ENCODE peak calls at places on chromosomes 2 and 18, in seven cellular contexts. B, U, Q, S, X, G and Z are unnamed samples.

GRCh38 chr2:62071126-62071598 is 124.8 kb upstream of the B3GNT2 start:
- DNase-seq in B (peak), U (no peak), Q (no peak), S (no peak), X (peak), G (peak), Z (no peak)

GRCh38 chr18:74533666-74534065 is 634 bp upstream of the CNDP1 start:
- DNase-seq in B (no peak), U (no peak), Q (no peak), S (no peak), X (no peak), G (no peak), Z (no peak)

GRCh38 chr2:145764631-145765030 is 1244.7 kb upstream of the ZEB2 start:
- DNase-seq in B (no peak), U (peak), Q (peak), S (no peak), X (no peak), G (peak), Z (no peak)

GRCh38 chr18:55340998-55341397 is 247.0 kb downstream of the TCF4 start:
- DNase-seq in B (no peak), U (no peak), Q (no peak), S (no peak), X (no peak), G (no peak), Z (no peak)

GRCh38 chr2:172394008-172394407 is 33.4 kb upstream of the ITGA6 start:
- DNase-seq in B (peak), U (no peak), Q (no peak), S (no peak), X (no peak), G (no peak), Z (no peak)

GRCh38 chr2:47354013-47354816 is 48.7 kb upstream of the MSH2 start:
- DNase-seq in B (no peak), U (no peak), Q (peak), S (no peak), X (peak), G (peak), Z (no peak)

GRCh38 chr2:17254421-17254820 is 263.8 kb downstream of the RAD51AP2 start:
- DNase-seq in B (no peak), U (no peak), Q (no peak), S (no peak), X (no peak), G (no peak), Z (no peak)

GRCh38 chr18:55014095-55014494 is 54.8 kb upstream of the CCDC68 start:
- DNase-seq in B (no peak), U (no peak), Q (no peak), S (no peak), X (no peak), G (no peak), Z (no peak)

GRCh38 chr2:64751286-64752260 is 97.9 kb upstream of the SERTAD2 start:
- DNase-seq in B (no peak), U (peak), Q (peak), S (no peak), X (no peak), G (peak), Z (no peak)

GRCh38 chr18:25284861-25285574 is 66.9 kb downstream of the ZNF521 start:
- DNase-seq in B (peak), U (no peak), Q (peak), S (no peak), X (peak), G (peak), Z (no peak)

GRCh38 chr2:180208841-180209240 is 201.7 kb upstream of the CWC22 start:
- DNase-seq in B (no peak), U (no peak), Q (peak), S (no peak), X (peak), G (peak), Z (no peak)

GRCh38 chr2:56713161-56713676 is 529.4 kb downstream of the CCDC85A start:
- DNase-seq in B (peak), U (no peak), Q (peak), S (no peak), X (peak), G (peak), Z (no peak)

GRCh38 chr18:32661486-32662299 is 111.1 kb downstream of the KLHL14 start:
- DNase-seq in B (no peak), U (no peak), Q (peak), S (no peak), X (no peak), G (no peak), Z (no peak)

DNA sequence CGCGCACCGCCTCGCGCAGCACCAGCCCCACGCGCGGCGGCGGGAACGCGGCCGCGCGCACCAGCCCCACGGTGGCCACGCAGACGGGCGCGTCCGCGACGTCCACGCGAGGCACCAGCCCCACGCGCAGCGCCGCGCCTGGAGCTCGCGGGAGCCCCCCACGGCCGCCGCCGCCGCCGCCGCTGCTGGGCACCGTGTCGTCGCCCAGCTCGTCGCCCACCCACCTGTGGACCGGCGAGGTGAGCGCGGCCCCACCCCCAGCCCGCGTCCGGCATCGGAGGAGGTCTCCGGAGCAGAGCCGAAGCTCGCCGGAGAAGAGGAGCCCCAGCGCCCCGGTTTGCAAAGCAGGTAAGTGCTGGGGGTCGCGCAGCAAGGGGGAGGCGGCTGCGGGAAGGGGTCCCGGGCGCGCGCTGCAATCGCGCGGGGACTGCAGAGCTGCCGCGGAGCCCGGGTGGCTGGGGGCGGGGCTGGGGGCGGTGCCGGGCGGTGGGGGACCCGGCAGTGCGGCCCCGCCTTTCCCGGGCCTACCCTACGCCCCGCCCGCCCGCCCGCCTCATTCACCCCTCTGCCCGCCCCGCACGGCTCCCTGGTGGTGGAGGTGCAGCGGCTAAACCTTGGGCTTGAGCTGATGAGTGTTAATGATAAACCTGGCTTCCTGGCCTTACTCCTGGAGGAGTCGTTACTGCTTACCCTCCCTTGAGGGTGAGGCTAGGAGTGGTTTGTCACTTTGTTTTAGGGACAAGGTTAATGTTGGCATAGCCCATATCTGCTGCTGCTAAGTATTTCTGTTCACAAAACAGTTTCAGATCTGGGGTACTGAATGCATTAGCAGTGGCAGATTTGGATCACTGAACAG is 900 bp downstream of the FAM117B start:
- DNase-seq in B (no peak), U (no peak), Q (peak), S (peak), X (peak), G (peak), Z (peak)
- TF ChIP-seq CTCF in B (no peak), U (peak), Q (no peak), S (no peak), X (no peak), G (no peak), Z (peak)

DNA sequence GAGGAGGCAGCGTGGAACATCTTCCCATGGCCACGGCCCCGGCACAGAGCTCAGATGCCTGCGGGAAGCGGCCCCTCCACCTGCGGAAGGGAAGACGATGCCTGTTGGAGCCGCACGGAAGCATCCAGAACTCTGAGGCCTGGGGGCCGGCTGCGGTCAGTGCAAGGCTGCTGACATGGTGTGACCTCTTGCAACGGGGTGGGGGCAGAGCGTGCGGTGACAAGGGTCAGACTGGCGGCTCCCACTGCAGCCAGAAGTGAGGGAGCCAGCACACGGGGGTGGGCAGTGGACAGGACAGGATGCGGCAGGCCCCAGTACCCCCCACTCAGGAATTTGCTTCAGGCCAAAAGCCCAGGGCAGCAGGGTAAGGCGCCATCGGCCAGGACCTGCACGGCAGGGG is 48.8 kb downstream of the SLC66A2 start:
- DNase-seq in B (no peak), U (peak), Q (no peak), S (no peak), X (no peak), G (no peak), Z (no peak)
- TF ChIP-seq CTCF in B (no peak), U (no peak), Q (no peak), S (no peak), X (no peak), G (no peak), Z (no peak)

GRCh38 chr2:8525236-8525581 is 156.6 kb upstream of the ID2 start:
- DNase-seq in B (no peak), U (no peak), Q (no peak), S (no peak), X (no peak), G (no peak), Z (no peak)

GRCh38 chr2:8527031-8527430 is 154.8 kb upstream of the ID2 start:
- DNase-seq in B (no peak), U (no peak), Q (no peak), S (no peak), X (no peak), G (no peak), Z (no peak)

GRCh38 chr2:8526403-8526696 is 155.5 kb upstream of the ID2 start:
- DNase-seq in B (no peak), U (no peak), Q (no peak), S (no peak), X (no peak), G (no peak), Z (no peak)

GRCh38 chr2:8524823-8525222 is 157.0 kb upstream of the ID2 start:
- DNase-seq in B (no peak), U (no peak), Q (no peak), S (no peak), X (no peak), G (no peak), Z (no peak)

DNA sequence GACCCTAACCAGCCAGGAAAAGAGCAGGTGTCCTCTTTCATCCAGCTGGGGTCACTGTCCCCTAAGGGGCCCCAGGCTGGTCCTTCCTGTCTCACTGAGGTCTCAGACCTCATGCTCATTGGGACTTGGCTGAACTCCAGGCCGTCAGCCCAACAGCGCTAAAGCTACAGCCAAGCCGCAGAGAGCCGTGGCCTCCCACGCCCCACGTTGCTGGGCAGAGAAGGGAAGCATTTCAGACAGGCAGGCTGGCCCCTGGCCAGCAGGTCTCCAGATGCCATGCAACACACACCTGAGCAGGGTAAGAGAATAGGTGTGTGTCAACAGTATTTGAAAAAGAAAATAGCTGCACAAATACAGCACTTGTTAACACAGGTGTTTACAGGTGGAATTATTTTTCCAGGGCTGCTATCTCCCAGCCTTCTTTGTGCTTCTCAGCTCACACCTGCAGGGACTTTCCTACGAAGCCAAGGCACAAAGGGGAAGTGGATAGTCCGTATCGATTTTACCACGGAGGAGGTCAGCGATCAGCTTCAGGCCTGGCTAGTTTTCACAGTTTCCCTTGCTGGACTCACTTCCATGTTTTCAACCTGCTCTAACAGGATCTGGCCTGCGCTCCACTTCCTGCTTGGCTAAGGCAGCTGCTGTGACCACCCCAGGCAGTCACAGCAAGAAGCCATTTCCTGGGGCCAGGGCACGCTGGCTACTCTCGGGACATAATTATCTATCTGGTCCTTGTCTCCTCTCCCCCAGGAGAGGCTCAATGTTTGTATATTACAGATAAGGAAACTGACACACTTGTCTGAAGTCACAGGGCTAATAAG is 156.1 kb upstream of the ID2 start:
- DNase-seq in B (no peak), U (peak), Q (peak), S (peak), X (no peak), G (peak), Z (no peak)
- TF ChIP-seq CTCF in B (no peak), U (peak), Q (no peak), S (peak), X (no peak), G (no peak), Z (no peak)

GRCh38 chr2:118729760-118730159 is 117.7 kb downstream of the EN1 start:
- DNase-seq in B (no peak), U (no peak), Q (no peak), S (no peak), X (no peak), G (no peak), Z (no peak)
- TF ChIP-seq CTCF in B (no peak), U (no peak), Q (no peak), S (no peak), X (no peak), G (no peak), Z (no peak)

DNA sequence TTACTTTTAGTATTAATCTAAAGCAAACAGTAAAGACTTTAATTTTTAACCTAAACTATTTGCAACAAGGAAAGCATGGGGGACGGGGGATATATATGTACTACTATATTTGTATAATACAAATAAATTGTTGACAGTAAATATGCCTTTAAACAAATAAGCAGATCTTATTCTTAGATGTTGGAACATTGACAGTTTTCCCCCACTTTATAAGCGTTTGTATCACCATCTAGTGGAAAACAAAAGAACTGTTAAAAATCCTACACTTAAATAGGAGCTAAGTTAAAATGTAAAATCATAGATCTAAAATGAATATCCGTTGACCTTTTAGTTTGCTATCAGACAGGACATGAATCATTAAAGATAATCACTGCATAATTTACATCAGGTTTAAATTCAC is 50.0 kb downstream of the RBBP8 start:
- DNase-seq in B (peak), U (no peak), Q (peak), S (no peak), X (peak), G (peak), Z (no peak)
- TF ChIP-seq CTCF in B (peak), U (peak), Q (peak), S (peak), X (peak), G (peak), Z (peak)

GRCh38 chr2:153165021-153165420 is 313.5 kb downstream of the RPRM start:
- DNase-seq in B (no peak), U (no peak), Q (no peak), S (no peak), X (no peak), G (no peak), Z (no peak)

GRCh38 chr2:153163055-153163454 is 315.5 kb downstream of the RPRM start:
- DNase-seq in B (no peak), U (no peak), Q (peak), S (peak), X (no peak), G (peak), Z (no peak)
- TF ChIP-seq CTCF in B (no peak), U (peak), Q (peak), S (peak), X (no peak), G (peak), Z (peak)

GRCh38 chr2:75173746-75174145 is 25.6 kb downstream of the TACR1 start:
- DNase-seq in B (no peak), U (no peak), Q (no peak), S (no peak), X (no peak), G (no peak), Z (no peak)
- TF ChIP-seq CTCF in B (no peak), U (no peak), Q (no peak), S (no peak), X (no peak), G (no peak), Z (no peak)

GRCh38 chr18:28168725-28169124 is 8.2 kb downstream of the CDH2 start:
- DNase-seq in B (no peak), U (no peak), Q (no peak), S (no peak), X (no peak), G (no peak), Z (no peak)
- TF ChIP-seq CTCF in B (no peak), U (no peak), Q (no peak), S (no peak), X (no peak), G (no peak), Z (no peak)

DNA sequence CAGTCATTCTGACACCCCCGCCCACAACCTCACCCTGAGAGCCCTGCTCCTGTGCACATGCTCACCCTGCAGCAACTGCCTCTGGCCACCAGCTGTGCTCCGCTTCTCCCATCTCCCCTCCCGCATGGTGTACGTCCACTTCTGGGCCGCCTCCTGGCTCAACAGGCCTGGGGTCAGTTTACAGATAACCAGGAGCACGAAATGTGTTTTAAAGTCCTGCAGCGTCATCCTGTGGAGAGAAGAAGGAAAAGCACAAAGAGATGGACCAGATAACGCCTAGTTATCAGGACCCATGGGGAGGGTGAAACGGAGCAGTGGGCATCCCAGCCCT is 24.3 kb downstream of the CAPN14 start:
- DNase-seq in B (no peak), U (no peak), Q (no peak), S (no peak), X (no peak), G (no peak), Z (no peak)
- TF ChIP-seq CTCF in B (no peak), U (no peak), Q (no peak), S (no peak), X (no peak), G (no peak), Z (no peak)

GRCh38 chr2:167069855-167070254 is 181.6 kb downstream of the XIRP2 start:
- DNase-seq in B (no peak), U (no peak), Q (no peak), S (no peak), X (no peak), G (peak), Z (no peak)
- TF ChIP-seq CTCF in B (no peak), U (no peak), Q (no peak), S (no peak), X (no peak), G (no peak), Z (no peak)